ENCODE peak calls at places on chromosomes 1 and 21, in seven cellular contexts. M is H54, B is KBM-7, O is NCI-H1417, K is lower leg skin, D is AG08396, J is GM23248. A is an unnamed sample.

GRCh38 chr1:205521646-205522150 is 17.2 kb downstream of the CDK18 start:
- DNase-seq in K (no peak), J (no peak), B (no peak), O (no peak), D (no peak), M (no peak), A (no peak)

GRCh38 chr1:200150721-200151120 is 123.2 kb downstream of the NR5A2 start:
- DNase-seq in D (peak; percentile 64), J (peak; percentile 90), K (no peak), O (peak; percentile 75), M (peak; percentile 40), B (peak; percentile 38), A (no peak)

GRCh38 chr1:100035214-100035613 is 65.4 kb downstream of the SLC35A3 start:
- DNase-seq in D (no peak), J (no peak), M (no peak), O (no peak), B (no peak), K (no peak), A (no peak)

GRCh38 chr21:43884012-43884860 is 19.2 kb downstream of the AGPAT3 start:
- DNase-seq in B (peak; percentile 87), M (no peak), D (no peak), J (no peak), O (no peak), K (no peak), A (no peak)

GRCh38 chr1:156499703-156500577 is 635 bp downstream of the MEF2D start:
- DNase-seq in D (no peak), O (no peak), K (peak; percentile 51), J (peak; percentile 64), M (no peak), B (no peak), A (no peak)

GRCh38 chr1:207040181-207040533 is 7.6 kb upstream of the C1orf116 start:
- DNase-seq in O (no peak), K (no peak), D (peak; percentile 25), M (no peak), B (no peak), J (peak; percentile 40), A (no peak)

GRCh38 chr1:154431586-154432373 is 26.6 kb downstream of the IL6R start:
- DNase-seq in O (no peak), M (peak; percentile 61), B (no peak), K (peak; percentile 80), D (peak; percentile 73), J (peak; percentile 99), A (peak; percentile 72)

GRCh38 chr1:98662354-98662665 is 789 bp downstream of the SNX7 start:
- DNase-seq in M (no peak), B (no peak), O (peak; percentile 18), J (no peak), K (no peak), D (peak; percentile 53), A (no peak)

GRCh38 chr1:165897326-165898303 is 70.2 kb downstream of the UCK2 start:
- DNase-seq in J (peak; percentile 87), K (no peak), O (no peak), B (no peak), M (no peak), D (peak; percentile 36), A (no peak)

GRCh38 chr1:19819701-19820100 is 4.6 kb upstream of the RNF186 start:
- DNase-seq in K (no peak), M (no peak), D (no peak), O (no peak), B (no peak), J (no peak), A (no peak)

GRCh38 chr1:173430707-173431662 is 46.1 kb upstream of the PRDX6 start:
- DNase-seq in M (no peak), J (peak; percentile 84), O (peak; percentile 97), D (peak; percentile 56), B (peak; percentile 90), K (peak; percentile 91), A (peak; percentile 79)

GRCh38 chr1:209486861-209487260 is 96.7 kb upstream of the CAMK1G start:
- DNase-seq in K (no peak), B (no peak), M (peak; percentile 19), O (no peak), J (peak; percentile 37), D (peak; percentile 13), A (no peak)

GRCh38 chr1:118982281-118982680 is 5.9 kb downstream of the TBX15 start:
- DNase-seq in J (peak; percentile 56), D (no peak), K (no peak), M (no peak), O (no peak), B (no peak), A (no peak)

GRCh38 chr1:243672675-243673074 is 177.4 kb downstream of the AKT3 start:
- DNase-seq in M (no peak), O (no peak), D (no peak), B (no peak), K (no peak), J (no peak), A (no peak)

GRCh38 chr1:156961709-156962108 is 41.3 kb downstream of the LRRC71 start:
- DNase-seq in B (peak; percentile 28), D (no peak), O (peak; percentile 34), J (peak; percentile 19), M (no peak), K (no peak), A (no peak)

GRCh38 chr1:230047114-230047865 is 19.7 kb upstream of the GALNT2 start:
- DNase-seq in M (no peak), D (no peak), B (no peak), O (no peak), J (peak; percentile 44), K (no peak), A (no peak)

GRCh38 chr1:119390499-119390898 is 21.9 kb downstream of the HAO2 start:
- DNase-seq in O (no peak), D (no peak), M (no peak), B (no peak), K (no peak), J (no peak), A (no peak)

GRCh38 chr1:39609618-39610331 is 29.7 kb downstream of the HEYL start:
- DNase-seq in D (peak; percentile 7), J (peak; percentile 53), O (peak; percentile 23), B (peak; percentile 72), M (no peak), K (peak; percentile 33), A (no peak)

GRCh38 chr1:17439250-17440073 is at the start of gene RCC2:
- DNase-seq in K (peak; percentile 62), B (peak; percentile 87), O (peak; percentile 82), M (no peak), D (peak; percentile 96), J (peak; percentile 90), A (peak; percentile 34)

GRCh38 chr1:100419072-100419471 is 66.8 kb downstream of the CDC14A start:
- DNase-seq in B (no peak), O (no peak), J (no peak), D (no peak), K (no peak), M (no peak), A (no peak)

A was measured in HS-27A.